ENCODE peak calls at places on chromosomes 13 and 19, in six cellular contexts. G is neuronal stem cell, Y is neural progenitor cell, O is trophoblast cell, M is PC-3, R is K562. H is an unnamed sample.

GRCh38 chr19:15234525-15235130 is 2.4 kb upstream of the EPHX3 start:
- DNase-seq in Y (no peak), O (no peak), G (no peak), R (no peak), M (no peak), H (no peak)

GRCh38 chr13:43787518-43787891 is 733 bp upstream of the ENOX1 start:
- DNase-seq in O (no peak), Y (peak; percentile 13), M (peak; percentile 9), R (no peak), G (no peak), H (no peak)

GRCh38 chr19:18123819-18124218 is 26.2 kb downstream of the MAST3 start:
- DNase-seq in Y (no peak), R (no peak), O (no peak), M (no peak), G (no peak), H (no peak)

GRCh38 chr19:29247912-29248311 is 35.0 kb upstream of the UQCRFS1 start:
- DNase-seq in M (no peak), R (no peak), G (no peak), Y (no peak), O (no peak), H (no peak)

GRCh38 chr13:53200498-53201453 is 172.2 kb downstream of the OLFM4 start:
- DNase-seq in G (peak; percentile 84), Y (peak; percentile 96), R (no peak), M (no peak), O (peak; percentile 8), H (no peak)

GRCh38 chr19:3565177-3565576 is 7.6 kb upstream of the HMG20B start:
- DNase-seq in R (peak; percentile 67), Y (no peak), G (no peak), M (peak; percentile 68), O (peak; percentile 97), H (no peak)

GRCh38 chr13:30313307-30313706 is 6.0 kb upstream of the KATNAL1 start:
- DNase-seq in R (no peak), G (no peak), Y (no peak), M (no peak), O (no peak), H (no peak)

GRCh38 chr19:1598777-1599459 is 6.3 kb upstream of the MBD3 start:
- DNase-seq in G (no peak), Y (no peak), M (no peak), O (no peak), R (no peak), H (no peak)

GRCh38 chr13:113009743-113010509 is 40.9 kb downstream of the MCF2L start:
- DNase-seq in G (no peak), O (no peak), Y (no peak), M (no peak), R (no peak), H (no peak)

GRCh38 chr19:3653865-3654513 is 27.4 kb upstream of the CACTIN start:
- DNase-seq in M (no peak), G (no peak), R (peak; percentile 33), Y (peak; percentile 29), O (no peak), H (peak; percentile 65)

GRCh38 chr13:44268965-44269364 is 104.7 kb upstream of the SERP2 start:
- DNase-seq in O (no peak), Y (no peak), G (no peak), R (no peak), M (no peak), H (no peak)

GRCh38 chr13:43285891-43286602 is 262.7 kb downstream of the DNAJC15 start:
- DNase-seq in R (no peak), M (peak; percentile 33), O (no peak), G (no peak), Y (peak; percentile 63), H (no peak)

GRCh38 chr13:24022568-24022967 is 125.3 kb upstream of the C1QTNF9B start:
- DNase-seq in R (no peak), M (no peak), G (no peak), O (no peak), Y (no peak), H (no peak)

GRCh38 chr19:3161453-3161852 is 17.1 kb upstream of the S1PR4 start:
- DNase-seq in G (no peak), O (no peak), Y (no peak), M (peak; percentile 54), R (peak; percentile 34), H (no peak)

GRCh38 chr13:50094615-50095293 is 79.5 kb downstream of the KCNRG start:
- DNase-seq in Y (no peak), M (peak; percentile 50), G (no peak), R (no peak), O (peak; percentile 17), H (no peak)

GRCh38 chr19:38389101-38389925 is 816 bp downstream of the SPRED3 start:
- DNase-seq in G (peak; percentile 32), Y (peak; percentile 72), O (no peak), M (peak; percentile 72), R (no peak), H (no peak)

GRCh38 chr13:107117327-107118012 is 549.5 kb upstream of the ARGLU1 start:
- DNase-seq in R (no peak), M (no peak), G (no peak), O (no peak), Y (no peak), H (no peak)

GRCh38 chr13:93875527-93875926 is 604.0 kb downstream of the DCT start:
- DNase-seq in G (no peak), M (peak; percentile 59), R (no peak), Y (no peak), O (no peak), H (no peak)

DNA sequence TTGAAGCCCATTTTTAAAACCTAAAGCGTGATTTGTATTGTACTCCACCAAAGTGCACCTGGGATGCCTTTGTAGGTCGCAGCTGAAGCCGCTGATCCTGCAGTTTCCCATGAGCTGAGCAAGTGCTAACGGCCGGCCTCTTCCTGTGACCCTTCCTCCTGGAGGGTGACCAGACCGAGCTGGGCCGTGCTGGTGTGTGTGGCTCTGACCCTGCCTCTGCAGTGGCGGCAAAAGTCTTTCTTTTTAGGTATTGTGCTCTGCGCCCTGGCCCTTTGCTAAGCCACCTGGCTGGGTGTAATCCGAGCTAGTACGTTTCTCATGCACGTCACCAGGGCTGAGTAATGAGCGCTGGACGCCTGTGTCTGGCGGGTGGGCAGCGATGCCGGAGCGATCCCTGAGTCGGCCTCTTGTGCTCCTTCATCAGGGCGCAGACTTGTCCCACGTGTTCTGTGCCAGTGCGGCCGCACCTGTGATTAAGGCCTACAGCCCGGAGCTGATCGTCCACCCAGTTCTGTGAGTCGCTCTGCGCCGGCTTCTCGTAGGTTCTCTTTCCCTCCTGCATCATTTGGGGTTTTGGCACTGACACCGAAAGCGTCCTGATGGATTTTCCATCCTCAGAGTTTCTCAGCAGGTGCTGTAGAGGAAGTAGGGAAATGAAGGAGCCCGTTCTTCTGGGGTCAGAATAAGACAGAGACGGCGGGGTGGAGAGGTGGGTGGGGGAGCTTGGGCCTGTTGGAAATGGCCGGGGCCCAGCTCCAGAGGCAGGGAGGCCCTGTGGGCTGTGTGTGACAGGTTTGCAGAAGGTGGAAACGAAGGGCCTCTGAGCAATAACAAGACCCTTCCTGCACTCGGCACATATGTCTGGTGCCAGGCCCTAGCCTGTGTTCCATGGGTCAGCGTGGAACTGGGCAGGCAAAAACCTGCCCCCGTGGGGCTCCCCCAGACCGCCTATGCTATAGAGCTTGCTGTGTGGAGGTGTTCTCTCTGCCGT is 9.7 kb downstream of the NAXD start:
- DNase-seq in R (no peak), M (no peak), Y (peak; percentile 81), G (peak; percentile 55), O (no peak), H (no peak)
- H3K36me3 ChIP-seq in R (peaks cover 38% of the 10 kb centered on the region), M (peaks cover 9% of the 10 kb centered on the region), Y (no peaks in the 10 kb centered on the region), G (peaks cover 55% of the 10 kb centered on the region), O (peaks cover 20% of the 10 kb centered on the region), H (peaks cover 13% of the 10 kb centered on the region)

GRCh38 chr13:19586904-19587634 is 25.7 kb upstream of the TPTE2 start:
- DNase-seq in G (no peak), R (peak; percentile 51), Y (no peak), O (peak; percentile 30), M (peak; percentile 87), H (peak; percentile 91)
- H3K4me2 ChIP-seq in G (no peak overlapping the region), R (peak overlapping the region; percentile 60), Y (no peak overlapping the region), O (no peak overlapping the region), M (peak overlapping the region; percentile 76), H (peak overlapping the region; percentile 73)

GRCh38 chr19:7703332-7703731 is 1.4 kb upstream of the FCER2 start:
- DNase-seq in M (no peak), Y (no peak), O (no peak), G (no peak), R (no peak), H (no peak)
- H3K27me3 ChIP-seq in M (peaks cover 11% of the 10 kb centered on the region), Y (peaks cover 20% of the 10 kb centered on the region), O (no peaks in the 10 kb centered on the region), G (peaks cover 2% of the 10 kb centered on the region), R (peaks cover 43% of the 10 kb centered on the region), H (no peaks in the 10 kb centered on the region)

DNA sequence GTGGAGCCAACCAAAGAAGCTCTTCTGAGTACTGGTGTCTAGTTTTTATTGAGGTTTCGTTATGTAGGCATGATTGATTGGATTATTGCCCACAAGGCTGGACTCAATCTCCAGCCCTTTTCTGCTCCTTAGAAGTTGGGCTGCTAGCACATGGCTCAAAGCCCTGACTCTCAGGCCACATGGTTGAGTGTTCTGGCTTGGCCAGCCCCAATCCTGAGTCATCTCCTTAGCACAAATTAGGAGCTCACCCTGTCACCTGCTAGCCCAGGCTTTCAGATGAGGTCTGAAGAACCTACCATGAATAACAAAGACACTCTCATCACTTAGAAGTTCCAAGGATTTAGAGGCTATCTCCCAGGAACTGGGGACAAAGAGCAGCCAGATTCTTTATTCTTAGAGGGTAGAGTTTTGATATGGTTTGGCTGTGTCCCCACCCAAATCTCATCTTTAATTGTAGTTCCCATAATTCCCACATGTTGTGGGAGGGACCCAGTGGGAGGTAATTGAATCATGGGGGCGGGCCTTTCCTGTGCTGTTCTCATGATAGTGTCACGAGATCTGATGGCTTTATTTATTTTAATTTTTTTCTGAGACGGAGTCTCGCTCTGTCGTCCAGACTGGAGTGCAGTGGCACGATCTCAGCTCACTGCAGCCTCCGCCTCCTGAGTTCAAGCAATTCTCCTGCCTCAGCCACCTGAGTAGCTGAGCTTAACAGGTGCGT is 11.3 kb downstream of the DPY19L3 start:
- DNase-seq in G (no peak), M (no peak), Y (no peak), R (peak; percentile 18), O (no peak), H (no peak)
- H3K36me3 ChIP-seq in G (peaks cover 88% of the 10 kb centered on the region), M (no peaks in the 10 kb centered on the region), Y (peaks cover 8% of the 10 kb centered on the region), R (peaks cover 58% of the 10 kb centered on the region), O (peaks cover 23% of the 10 kb centered on the region), H (peaks cover 23% of the 10 kb centered on the region)

GRCh38 chr13:46386426-46386995 is 541 bp downstream of the RUBCNL start:
- DNase-seq in Y (peak; percentile 44), M (no peak), R (no peak), G (no peak), O (no peak), H (no peak)

GRCh38 chr13:46382224-46382623 is 4.8 kb downstream of the RUBCNL start:
- DNase-seq in Y (no peak), G (no peak), M (no peak), R (no peak), O (no peak), H (peak; percentile 70)

GRCh38 chr13:46380242-46380641 is 6.8 kb downstream of the RUBCNL start:
- DNase-seq in M (no peak), O (no peak), G (no peak), R (no peak), Y (no peak), H (no peak)

GRCh38 chr13:46385946-46386345 is 1.1 kb downstream of the RUBCNL start:
- DNase-seq in M (no peak), Y (peak; percentile 5), G (no peak), O (no peak), R (no peak), H (no peak)

DNA sequence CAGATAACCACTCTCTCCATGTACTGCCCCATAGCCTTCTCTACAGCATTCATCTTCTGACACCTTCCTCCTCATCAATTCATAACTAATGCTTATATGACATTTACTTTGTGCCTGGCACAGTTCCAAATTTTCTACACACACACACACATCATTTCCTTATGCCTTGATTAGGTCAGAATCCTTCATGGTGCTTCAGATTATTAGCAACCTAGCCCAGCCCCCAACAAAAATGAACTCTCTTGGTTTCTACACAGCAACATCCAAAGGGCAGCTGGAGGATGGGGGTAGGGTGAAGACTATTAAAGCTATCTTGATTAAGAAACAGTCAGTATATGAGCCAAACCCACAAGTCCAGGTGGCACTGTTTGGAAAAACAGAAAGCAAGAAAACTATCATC is 3.7 kb downstream of the RUBCNL start:
- DNase-seq in O (no peak), G (no peak), Y (no peak), R (no peak), M (no peak), H (no peak)
- H3K4me2 ChIP-seq in O (no peak overlapping the region), G (no peak overlapping the region), Y (no peak overlapping the region), R (no peak overlapping the region), M (no peak overlapping the region), H (no peak overlapping the region)